ENCODE peak calls at places on chromosomes 1 and 21, in six cellular contexts. B is HuH-7.5; I is CD8-positive, alpha-beta memory T cell; U is A172; W is stimulated activated CD4-positive, alpha-beta T cell treated with anti-CD3 and anti-CD28 coated beads, Interleukin-2, amount 100 ng/mL, for 24 hours; H is hepatocyte. F is an unnamed sample.

GRCh38 chr1:175000697-175001187 is 995 bp downstream of the CACYBP start:
- DNase-seq in B (no peak), I (no peak), U (no peak), W (no peak), H (no peak), F (no peak)

GRCh38 chr1:239778221-239778813 is 313.4 kb upstream of the FMN2 start:
- DNase-seq in B (no peak), I (no peak), U (no peak), W (no peak), H (no peak), F (no peak)

GRCh38 chr1:241513378-241513777 is 6.2 kb downstream of the FH start:
- DNase-seq in B (no peak), I (no peak), U (no peak), W (no peak), H (no peak), F (no peak)

GRCh38 chr1:25653558-25653957 is 37.0 kb downstream of the MAN1C1 start:
- DNase-seq in B (no peak), I (no peak), U (no peak), W (no peak), H (no peak), F (no peak)

GRCh38 chr1:215970406-215970805 is 403.3 kb downstream of the KCTD3 start:
- DNase-seq in B (no peak), I (no peak), U (peak), W (no peak), H (peak), F (no peak)

GRCh38 chr1:30912203-30912602 is 3.6 kb upstream of the SDC3 start:
- DNase-seq in B (no peak), I (no peak), U (no peak), W (no peak), H (no peak), F (no peak)

GRCh38 chr1:156079762-156080597 is 2.3 kb downstream of the MEX3A start:
- DNase-seq in B (no peak), I (no peak), U (no peak), W (no peak), H (no peak), F (no peak)

GRCh38 chr21:44666401-44667320 is at the start of gene KRTAP12-2:
- DNase-seq in B (no peak), I (no peak), U (peak), W (no peak), H (no peak), F (no peak)

GRCh38 chr1:64515427-64515826 is 45.5 kb downstream of the CACHD1 start:
- DNase-seq in B (no peak), I (no peak), U (no peak), W (no peak), H (peak), F (peak)

GRCh38 chr1:200279810-200280411 is 129.9 kb downstream of the ZNF281 start:
- DNase-seq in B (no peak), I (no peak), U (peak), W (peak), H (peak), F (no peak)

GRCh38 chr1:162168261-162168660 is 98.8 kb downstream of the NOS1AP start:
- DNase-seq in B (no peak), I (no peak), U (no peak), W (no peak), H (no peak), F (no peak)

GRCh38 chr1:87117761-87118160 is 203.3 kb downstream of the HS2ST1 start:
- DNase-seq in B (no peak), I (no peak), U (peak), W (no peak), H (no peak), F (no peak)

GRCh38 chr1:229370601-229371021 is 27.8 kb upstream of the CCSAP start:
- DNase-seq in B (no peak), I (no peak), U (peak), W (no peak), H (no peak), F (peak)

GRCh38 chr1:30715216-30715615 is 8.2 kb downstream of the MATN1 start:
- DNase-seq in B (no peak), I (no peak), U (no peak), W (peak), H (no peak), F (peak)

GRCh38 chr1:91603409-91603808 is 102.8 kb downstream of the CDC7 start:
- DNase-seq in B (no peak), I (no peak), U (no peak), W (peak), H (no peak), F (no peak)

GRCh38 chr1:17207966-17208418 is 3.1 kb downstream of the PADI1 start:
- DNase-seq in B (no peak), I (peak), U (peak), W (peak), H (no peak), F (peak)

GRCh38 chr1:169368406-169368769 is 393 bp downstream of the BLZF1 start:
- DNase-seq in B (no peak), I (peak), U (no peak), W (no peak), H (peak), F (no peak)

GRCh38 chr1:22966309-22966708 is 6.4 kb downstream of the LACTBL1 start:
- DNase-seq in B (no peak), I (no peak), U (no peak), W (no peak), H (no peak), F (no peak)

GRCh38 chr1:173527151-173527826 is 50.2 kb downstream of the PRDX6 start:
- DNase-seq in B (peak), I (no peak), U (no peak), W (no peak), H (peak), F (peak)

GRCh38 chr21:16588433-16588860 is 858.7 kb downstream of the USP25 start:
- DNase-seq in B (no peak), I (no peak), U (peak), W (no peak), H (peak), F (peak)

GRCh38 chr1:23878668-23879067 is 10.6 kb upstream of the FUCA1 start:
- DNase-seq in B (no peak), I (no peak), U (no peak), W (no peak), H (no peak), F (no peak)

F was measured in psoas muscle.